ENCODE peak calls at places on chromosome 13, in eight cellular contexts. Q is cardiac muscle cell; S is RWPE1; R is adrenal gland; B is effector memory CD4-positive, alpha-beta T cell; A is colonic mucosa; X is pancreas; U is PC-3. T is an unnamed sample.

GRCh38 chr13:50334944-50335343 is 319.7 kb downstream of the KCNRG start:
- DNase-seq in Q (no peak), S (no peak), R (no peak), B (no peak), A (no peak), X (no peak), U (no peak), T (no peak)

GRCh38 chr13:40479196-40479845 is 187.1 kb downstream of the FOXO1 start:
- DNase-seq in Q (no peak), S (no peak), R (no peak), B (no peak), A (no peak), X (no peak), U (no peak), T (no peak)

GRCh38 chr13:75910591-75910990 is 274.5 kb downstream of the LMO7 start:
- DNase-seq in Q (no peak), S (no peak), R (no peak), B (no peak), A (no peak), X (no peak), U (no peak), T (no peak)

GRCh38 chr13:33349314-33349995 is 63.9 kb upstream of the STARD13 start:
- DNase-seq in Q (no peak), S (no peak), R (peak), B (no peak), A (peak), X (peak), U (peak), T (no peak)

GRCh38 chr13:53105881-53106280 is 77.3 kb downstream of the OLFM4 start:
- DNase-seq in Q (no peak), S (no peak), R (no peak), B (no peak), A (no peak), X (no peak), U (no peak), T (no peak)

GRCh38 chr13:110506859-110507566 is 54.5 kb downstream of the RAB20 start:
- DNase-seq in Q (peak), S (peak), R (peak), B (no peak), A (peak), X (peak), U (peak), T (no peak)

GRCh38 chr13:97282705-97283104 is 60.6 kb downstream of the MBNL2 start:
- DNase-seq in Q (no peak), S (no peak), R (no peak), B (no peak), A (no peak), X (no peak), U (no peak), T (no peak)

GRCh38 chr13:84563611-84564010 is 681.3 kb upstream of the SLITRK1 start:
- DNase-seq in Q (no peak), S (no peak), R (no peak), B (no peak), A (no peak), X (peak), U (no peak), T (no peak)

GRCh38 chr13:82758056-82758455 is 1124.2 kb downstream of the SLITRK1 start:
- DNase-seq in Q (peak), S (peak), R (no peak), B (no peak), A (no peak), X (no peak), U (peak), T (no peak)

GRCh38 chr13:59476376-59476775 is 687.4 kb downstream of the DIAPH3 start:
- DNase-seq in Q (no peak), S (no peak), R (no peak), B (no peak), A (no peak), X (no peak), U (no peak), T (no peak)

GRCh38 chr13:105272660-105273631 is 1262.5 kb downstream of the EFNB2 start:
- DNase-seq in Q (no peak), S (no peak), R (no peak), B (no peak), A (no peak), X (no peak), U (no peak), T (no peak)

GRCh38 chr13:25335856-25336255 is 34.4 kb downstream of the NUP58 start:
- DNase-seq in Q (no peak), S (no peak), R (no peak), B (no peak), A (no peak), X (no peak), U (no peak), T (no peak)

GRCh38 chr13:77583551-77583950 is 48.0 kb downstream of the SCEL start:
- DNase-seq in Q (no peak), S (no peak), R (no peak), B (no peak), A (no peak), X (no peak), U (no peak), T (no peak)

GRCh38 chr13:52348983-52349780 is 56.8 kb downstream of the THSD1 start:
- DNase-seq in Q (no peak), S (peak), R (no peak), B (no peak), A (peak), X (no peak), U (peak), T (peak)

GRCh38 chr13:63731896-63732295 is 2316.2 kb upstream of the PCDH20 start:
- DNase-seq in Q (no peak), S (no peak), R (no peak), B (no peak), A (no peak), X (peak), U (no peak), T (no peak)

GRCh38 chr13:51644649-51645048 is 60.4 kb downstream of the WDFY2 start:
- DNase-seq in Q (no peak), S (peak), R (peak), B (no peak), A (no peak), X (no peak), U (peak), T (no peak)

GRCh38 chr13:51311957-51312520 is 27.5 kb upstream of the SERPINE3 start:
- DNase-seq in Q (no peak), S (no peak), R (no peak), B (no peak), A (no peak), X (no peak), U (no peak), T (no peak)

GRCh38 chr13:72643339-72643989 is 84.0 kb downstream of the MZT1 start:
- DNase-seq in Q (peak), S (peak), R (peak), B (no peak), A (peak), X (no peak), U (peak), T (no peak)

GRCh38 chr13:110963554-110963970 is 48.7 kb upstream of the ANKRD10 start:
- DNase-seq in Q (no peak), S (no peak), R (no peak), B (no peak), A (no peak), X (no peak), U (no peak), T (no peak)

GRCh38 chr13:64912141-64912540 is 2318.0 kb downstream of the PCDH9 start:
- DNase-seq in Q (no peak), S (peak), R (no peak), B (no peak), A (no peak), X (no peak), U (peak), T (peak)

GRCh38 chr13:39565036-39565949 is 37.7 kb downstream of the LHFPL6 start:
- DNase-seq in Q (no peak), S (peak), R (peak), B (no peak), A (no peak), X (no peak), U (peak), T (peak)

GRCh38 chr13:59823495-59823894 is 340.2 kb downstream of the DIAPH3 start:
- DNase-seq in Q (no peak), S (peak), R (no peak), B (no peak), A (no peak), X (no peak), U (peak), T (peak)

GRCh38 chr13:79185580-79185979 is 220.5 kb downstream of the RBM26 start:
- DNase-seq in Q (no peak), S (no peak), R (no peak), B (no peak), A (no peak), X (no peak), U (no peak), T (no peak)

GRCh38 chr13:104106705-104107393 is 1040.6 kb upstream of the SLC10A2 start:
- DNase-seq in Q (no peak), S (no peak), R (no peak), B (no peak), A (no peak), X (no peak), U (peak), T (peak)

GRCh38 chr13:21971662-21972635 is 301.1 kb downstream of the FGF9 start:
- DNase-seq in Q (no peak), S (no peak), R (no peak), B (no peak), A (no peak), X (no peak), U (no peak), T (no peak)

GRCh38 chr13:46146898-46147297 is 35.1 kb downstream of the LCP1 start:
- DNase-seq in Q (peak), S (peak), R (peak), B (no peak), A (no peak), X (no peak), U (no peak), T (no peak)

GRCh38 chr13:80074143-80074752 is 266.7 kb downstream of the SPRY2 start:
- DNase-seq in Q (no peak), S (no peak), R (peak), B (no peak), A (no peak), X (no peak), U (no peak), T (no peak)

GRCh38 chr13:110116072-110116487 is 190.9 kb downstream of the COL4A1 start:
- DNase-seq in Q (peak), S (peak), R (peak), B (no peak), A (peak), X (peak), U (peak), T (no peak)

GRCh38 chr13:46885018-46885417 is 11.8 kb downstream of the HTR2A start:
- DNase-seq in Q (no peak), S (no peak), R (no peak), B (no peak), A (no peak), X (no peak), U (peak), T (no peak)

GRCh38 chr13:30580852-30581502 is 36.7 kb upstream of the USPL1 start:
- DNase-seq in Q (no peak), S (no peak), R (peak), B (no peak), A (no peak), X (no peak), U (peak), T (no peak)

GRCh38 chr13:111415216-111415615 is 94.8 kb downstream of the TEX29 start:
- DNase-seq in Q (no peak), S (no peak), R (no peak), B (no peak), A (no peak), X (no peak), U (no peak), T (no peak)

GRCh38 chr13:95243207-95243606 is 58.0 kb downstream of the ABCC4 start:
- DNase-seq in Q (no peak), S (no peak), R (no peak), B (no peak), A (no peak), X (no peak), U (no peak), T (no peak)

GRCh38 chr13:42996584-42996983 is 4.5 kb upstream of the EPSTI1 start:
- DNase-seq in Q (no peak), S (peak), R (no peak), B (no peak), A (no peak), X (no peak), U (peak), T (peak)

GRCh38 chr13:103514188-103514587 is 448.0 kb upstream of the SLC10A2 start:
- DNase-seq in Q (no peak), S (no peak), R (no peak), B (no peak), A (no peak), X (no peak), U (no peak), T (no peak)

GRCh38 chr13:32262165-32262564 is 53.0 kb downstream of the ZAR1L start:
- DNase-seq in Q (no peak), S (no peak), R (no peak), B (no peak), A (no peak), X (no peak), U (no peak), T (no peak)
- H3K27ac ChIP-seq in Q (no peak), S (no peak), R (no peak), B (no peak), A (peak), X (no peak), U (no peak), T (no peak)

DNA sequence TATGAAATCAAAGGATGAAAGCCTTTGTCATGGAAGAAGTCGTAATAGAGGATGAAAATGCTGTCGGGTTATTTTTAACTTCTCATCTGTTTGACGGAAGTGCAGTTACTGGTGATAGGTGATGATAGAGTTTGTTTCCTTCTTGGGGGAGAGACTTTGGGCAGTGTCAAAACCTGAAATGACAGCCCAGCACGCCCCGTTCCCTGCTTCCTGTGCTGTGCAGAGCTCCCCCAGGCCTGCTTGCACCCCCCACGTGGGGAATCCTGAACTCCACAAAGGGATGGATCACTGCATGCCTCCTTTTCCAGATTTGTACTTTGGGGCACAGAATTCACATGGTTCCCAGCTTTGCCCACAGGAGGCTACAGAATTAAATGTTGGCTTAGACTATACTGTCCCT is 102.7 kb downstream of the ATP11A start:
- DNase-seq in Q (no peak), S (no peak), R (no peak), B (no peak), A (no peak), X (no peak), U (no peak), T (no peak)
- H3K27ac ChIP-seq in Q (peak), S (no peak), R (no peak), B (no peak), A (no peak), X (no peak), U (no peak), T (no peak)

DNA sequence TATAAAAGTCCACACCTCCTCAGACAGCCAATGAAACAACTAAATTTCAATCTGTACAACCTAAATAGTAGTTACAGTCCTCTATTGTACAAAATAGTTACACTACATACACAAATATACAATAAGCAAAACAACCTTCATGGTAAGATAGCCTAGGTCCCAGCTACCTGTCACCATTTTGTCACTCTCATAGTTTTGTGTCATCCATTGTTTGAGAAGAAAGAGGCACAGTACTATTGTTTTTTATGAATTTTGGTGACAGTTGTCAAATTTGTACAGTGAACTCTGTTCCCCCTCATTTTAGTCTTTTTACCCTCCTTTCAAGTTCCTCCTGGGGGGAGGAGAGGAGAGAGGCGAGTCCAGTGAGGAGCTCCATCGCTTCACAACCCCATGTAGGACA is 60.2 kb downstream of the SERP2 start:
- DNase-seq in Q (no peak), S (no peak), R (no peak), B (no peak), A (no peak), X (no peak), U (no peak), T (no peak)
- H3K27ac ChIP-seq in Q (peak), S (peak), R (peak), B (no peak), A (peak), X (no peak), U (peak), T (peak)

GRCh38 chr13:98515804-98516465 is 61.0 kb downstream of the STK24 start:
- DNase-seq in Q (no peak), S (no peak), R (no peak), B (no peak), A (no peak), X (no peak), U (no peak), T (no peak)
- H3K27ac ChIP-seq in Q (peak), S (no peak), R (no peak), B (peak), A (no peak), X (no peak), U (no peak), T (peak)

T was measured in epithelial cell of prostate.